ENCODE peak calls at places on chromosome 10, in eight cellular contexts. V is K562; S is dorsolateral prefrontal cortex; Q is NCI-H1105 treated with DMSO at 0.1 percent for 48 hours; D is DMS 273 treated with DMSO at 0.1 percent for 48 hours; P is activated CD8-positive, alpha-beta memory T cell treated with anti-CD3 and anti-CD28 coated beads for 48 hours; M is Daoy; K is GM04504. I is an unnamed sample.

GRCh38 chr10:120600871-120601644 is 144.0 kb downstream of the PLPP4 start:
- DNase-seq in Q (no peak), D (no peak), K (no peak), V (peak; percentile 17), M (peak; percentile 41), S (no peak), P (no peak), I (no peak)

GRCh38 chr10:3924344-3924743 is 139.3 kb upstream of the KLF6 start:
- DNase-seq in Q (no peak), K (peak; percentile 80), S (no peak), M (peak; percentile 87), D (no peak), V (no peak), P (no peak), I (no peak)

GRCh38 chr10:96512524-96512991 is 1.2 kb downstream of the TLL2 start:
- DNase-seq in S (peak; percentile 9), P (no peak), M (peak; percentile 32), K (no peak), V (no peak), Q (peak; percentile 29), D (no peak), I (no peak)

GRCh38 chr10:131128731-131129130 is 182.8 kb downstream of the TCERG1L start:
- DNase-seq in M (no peak), K (no peak), P (no peak), S (no peak), V (no peak), D (no peak), Q (no peak), I (no peak)

GRCh38 chr10:24419067-24419466 is 210.1 kb downstream of the KIAA1217 start:
- DNase-seq in M (no peak), P (no peak), V (no peak), K (no peak), D (no peak), Q (no peak), S (no peak), I (no peak)

GRCh38 chr10:89738551-89739209 is 37.3 kb downstream of the KIF20B start:
- DNase-seq in D (no peak), Q (no peak), K (no peak), P (no peak), S (no peak), V (no peak), M (no peak), I (no peak)

GRCh38 chr10:112295853-112296830 is 12.9 kb downstream of the TECTB start:
- DNase-seq in D (no peak), S (no peak), V (no peak), Q (no peak), M (no peak), P (no peak), K (no peak), I (no peak)

GRCh38 chr10:117936136-117936535 is 110.6 kb downstream of the RAB11FIP2 start:
- DNase-seq in V (no peak), M (peak; percentile 8), Q (no peak), S (peak; percentile 4), K (peak; percentile 87), P (no peak), D (no peak), I (no peak)

GRCh38 chr10:123031124-123031523 is 22.3 kb downstream of the ACADSB start:
- DNase-seq in S (no peak), D (no peak), V (no peak), M (no peak), Q (no peak), P (no peak), K (no peak), I (no peak)

GRCh38 chr10:70866424-70866823 is 21.9 kb downstream of the PCBD1 start:
- DNase-seq in D (no peak), V (no peak), M (no peak), P (no peak), K (no peak), Q (no peak), S (no peak), I (no peak)

GRCh38 chr10:35043796-35044344 is 46.3 kb downstream of the CUL2 start:
- DNase-seq in D (no peak), V (no peak), S (no peak), M (no peak), Q (no peak), P (no peak), K (no peak), I (no peak)

GRCh38 chr10:125160856-125161569 is 650 bp upstream of the CTBP2 start:
- DNase-seq in Q (peak; percentile 24), V (peak; percentile 83), P (no peak), D (peak; percentile 62), K (peak; percentile 60), M (peak; percentile 86), S (peak; percentile 67), I (peak; percentile 55)

GRCh38 chr10:10508241-10508640 is 509.4 kb upstream of the CELF2 start:
- DNase-seq in D (no peak), M (no peak), V (no peak), K (no peak), S (no peak), Q (no peak), P (no peak), I (no peak)

GRCh38 chr10:89853796-89854195 is 152.4 kb downstream of the KIF20B start:
- DNase-seq in D (no peak), K (no peak), Q (no peak), P (no peak), V (peak; percentile 24), S (no peak), M (no peak), I (no peak)

GRCh38 chr10:76547352-76547972 is 1090.1 kb downstream of the KCNMA1 start:
- DNase-seq in P (no peak), V (peak; percentile 58), K (peak; percentile 56), S (peak; percentile 75), Q (peak; percentile 82), M (peak; percentile 68), D (peak; percentile 11), I (peak; percentile 43)

GRCh38 chr10:4835494-4835918 is 9.5 kb downstream of the AKR1E2 start:
- DNase-seq in Q (no peak), D (no peak), V (no peak), K (no peak), S (no peak), P (no peak), M (no peak), I (no peak)